ENCODE peak calls at places on chromosomes 4 and X, in four cellular contexts. J, A, S and B are unnamed samples. For H3K4me1 and H3K27me3, the result is how much of the 10 kb centered on the place peaks cover.

GRCh38 chr4:78477276-78477675 is 74.3 kb upstream of the ANXA3 start:
- DNase-seq in J (no peak), A (peak), S (no peak), B (no peak)

GRCh38 chrX:16077811-16078210 is 45.6 kb upstream of the GRPR start:
- DNase-seq in J (no peak), A (no peak), S (no peak), B (no peak)

GRCh38 chr4:8303485-8304281 is 34.1 kb downstream of the HTRA3 start:
- DNase-seq in J (peak), A (peak), S (peak), B (peak)

GRCh38 chr4:7434766-7435150 is at the start of gene PSAPL1:
- DNase-seq in J (peak), A (peak), S (no peak), B (no peak)

GRCh38 chr4:181670506-181670905 is 572.7 kb upstream of the TENM3 start:
- DNase-seq in J (no peak), A (no peak), S (no peak), B (no peak)

GRCh38 chr4:36235306-36235705 is 9.0 kb downstream of the ARAP2 start:
- DNase-seq in J (no peak), A (no peak), S (no peak), B (no peak)

GRCh38 chrX:29145316-29145715 is 558.1 kb downstream of the IL1RAPL1 start:
- DNase-seq in J (no peak), A (peak), S (no peak), B (no peak)

GRCh38 chr4:108210989-108211725 is 42.4 kb upstream of the LEF1 start:
- DNase-seq in J (no peak), A (no peak), S (no peak), B (no peak)

GRCh38 chrX:97057349-97057909 is 173.7 kb downstream of the RPA4 start:
- DNase-seq in J (no peak), A (no peak), S (no peak), B (no peak)

GRCh38 chr4:62070291-62070852 is 870.2 kb downstream of the ADGRL3 start:
- DNase-seq in J (no peak), A (no peak), S (no peak), B (no peak)

GRCh38 chr4:48017108-48017527 is 546 bp downstream of the NIPAL1 start:
- DNase-seq in J (peak), A (peak), S (peak), B (no peak)

GRCh38 chr4:102500371-102501175 is 586 bp upstream of the NFKB1 start:
- DNase-seq in J (peak), A (peak), S (peak), B (peak)

GRCh38 chrX:75784689-75785491 is at the start of gene MAGEE2:
- DNase-seq in J (peak), A (no peak), S (no peak), B (no peak)

GRCh38 chr4:163166041-163166579 is 580 bp downstream of the NAF1 start:
- DNase-seq in J (peak), A (peak), S (peak), B (peak)

GRCh38 chr4:175772170-175772685 is 39.8 kb downstream of the GPM6A start:
- DNase-seq in J (no peak), A (no peak), S (no peak), B (no peak)

GRCh38 chr4:53365121-53365485 is 758 bp downstream of the SCFD2 start:
- DNase-seq in J (no peak), A (no peak), S (no peak), B (no peak)

GRCh38 chrX:102746134-102746584 is 25.6 kb downstream of the GPRASP3 start:
- DNase-seq in J (peak), A (peak), S (peak), B (no peak)

GRCh38 chr4:152690706-152691651 is 11.2 kb upstream of the TMEM154 start:
- DNase-seq in J (no peak), A (no peak), S (no peak), B (no peak)

GRCh38 chrX:18534949-18535348 is 109.5 kb downstream of the CDKL5 start:
- DNase-seq in J (no peak), A (no peak), S (no peak), B (no peak)

GRCh38 chrX:99887918-99888317 is 522.2 kb downstream of the PCDH19 start:
- DNase-seq in J (no peak), A (no peak), S (no peak), B (no peak)

GRCh38 chrX:1397441-1397840 is 5.5 kb upstream of the SLC25A6 start:
- DNase-seq in J (no peak), A (no peak), S (peak), B (no peak)

GRCh38 chrX:26649534-26649933 is 433.6 kb downstream of the MAGEB5 start:
- DNase-seq in J (peak), A (peak), S (no peak), B (peak)

GRCh38 chr4:87839309-87839946 is 6.7 kb downstream of the MEPE start:
- DNase-seq in J (peak), A (peak), S (no peak), B (no peak)

GRCh38 chr4:188246488-188246887 is 107.2 kb downstream of the TRIML1 start:
- DNase-seq in J (no peak), A (peak), S (no peak), B (no peak)

GRCh38 chr4:11416767-11417113 is 12.0 kb downstream of the HS3ST1 start:
- DNase-seq in J (no peak), A (no peak), S (no peak), B (no peak)

GRCh38 chr4:41507292-41507933 is 30.5 kb upstream of the LIMCH1 start:
- DNase-seq in J (no peak), A (no peak), S (no peak), B (peak)

GRCh38 chr4:95158045-95158444 is 390.7 kb downstream of the UNC5C start:
- DNase-seq in J (no peak), A (no peak), S (no peak), B (no peak)

GRCh38 chr4:182736207-182736606 is 181.0 kb downstream of the DCTD start:
- DNase-seq in J (no peak), A (no peak), S (no peak), B (no peak)

GRCh38 chr4:70670332-70671014 is 4.2 kb upstream of the JCHAIN start:
- DNase-seq in J (no peak), A (peak), S (no peak), B (no peak)

GRCh38 chrX:77814210-77814609 is 28.2 kb upstream of the ATRX start:
- DNase-seq in J (no peak), A (no peak), S (no peak), B (no peak)

GRCh38 chr4:56701644-56702043 is 20.5 kb upstream of the HOPX start:
- DNase-seq in J (no peak), A (no peak), S (no peak), B (no peak)

GRCh38 chr4:56705870-56706400 is 24.8 kb upstream of the HOPX start:
- DNase-seq in J (no peak), A (no peak), S (no peak), B (no peak)

GRCh38 chr4:56701156-56701471 is 20.0 kb upstream of the HOPX start:
- DNase-seq in J (no peak), A (no peak), S (no peak), B (no peak)

GRCh38 chr4:56705373-56705772 is 24.3 kb upstream of the HOPX start:
- DNase-seq in J (no peak), A (no peak), S (no peak), B (no peak)

GRCh38 chr4:56704074-56704473 is 23.0 kb upstream of the HOPX start:
- DNase-seq in J (no peak), A (no peak), S (no peak), B (no peak)
- H3K27ac ChIP-seq in J (no peak), A (no peak), S (no peak), B (no peak)

GRCh38 chr4:112519689-112520597 is 4.0 kb upstream of the NEUROG2 start:
- DNase-seq in J (no peak), A (no peak), S (no peak), B (no peak)
- H3K4me1 ChIP-seq in J (under half), A (under half), S (under half), B (under half)

DNA sequence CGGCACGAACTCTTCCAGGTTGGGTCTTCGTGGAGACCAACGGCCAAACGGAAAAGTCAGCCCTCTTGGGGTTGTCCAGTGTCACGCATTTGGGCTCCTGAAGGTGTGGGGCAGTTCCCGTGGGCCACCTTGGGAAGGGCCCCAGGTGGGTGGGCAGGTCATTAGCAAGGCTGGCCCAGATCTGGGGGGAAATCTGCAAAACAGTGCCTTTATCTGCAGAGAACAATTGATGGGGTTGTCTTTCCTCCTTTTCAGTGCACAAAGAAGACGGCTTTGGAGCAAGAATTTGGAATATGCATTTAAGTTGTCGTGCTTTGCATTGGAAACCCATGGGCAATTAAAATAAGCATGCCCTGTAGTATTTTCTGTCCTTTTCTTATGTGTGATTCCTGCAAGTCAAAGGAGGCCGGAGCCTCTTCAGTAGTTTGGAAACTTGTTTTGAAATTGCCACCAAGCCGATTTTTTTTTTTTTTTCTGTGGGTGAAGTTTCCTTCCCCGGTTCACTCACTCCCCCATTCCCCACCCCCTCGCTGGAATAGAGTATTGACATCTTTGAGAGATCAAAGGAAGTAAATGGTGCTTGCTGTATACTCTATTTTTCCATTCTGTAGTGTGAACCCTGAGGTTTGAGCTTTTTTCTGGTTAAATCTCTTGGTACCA is 9.8 kb downstream of the ZIC3 start:
- DNase-seq in J (no peak), A (no peak), S (no peak), B (no peak)
- H3K27me3 ChIP-seq in J (half or more), A (under half), S (under half), B (under half)

GRCh38 chrX:50115973-50116372 is 84.8 kb downstream of the AKAP4 start:
- DNase-seq in J (no peak), A (no peak), S (no peak), B (no peak)

GRCh38 chrX:50107470-50107869 is 93.3 kb downstream of the AKAP4 start:
- DNase-seq in J (no peak), A (no peak), S (no peak), B (no peak)

GRCh38 chrX:50114113-50114512 is 86.7 kb downstream of the AKAP4 start:
- DNase-seq in J (no peak), A (no peak), S (no peak), B (no peak)

GRCh38 chrX:50108264-50108663 is 92.5 kb downstream of the AKAP4 start:
- DNase-seq in J (no peak), A (no peak), S (no peak), B (no peak)

GRCh38 chrX:50111762-50112161 is 89.0 kb downstream of the AKAP4 start:
- DNase-seq in J (peak), A (no peak), S (no peak), B (no peak)
- H3K27ac ChIP-seq in J (no peak), A (no peak), S (no peak), B (no peak)

DNA sequence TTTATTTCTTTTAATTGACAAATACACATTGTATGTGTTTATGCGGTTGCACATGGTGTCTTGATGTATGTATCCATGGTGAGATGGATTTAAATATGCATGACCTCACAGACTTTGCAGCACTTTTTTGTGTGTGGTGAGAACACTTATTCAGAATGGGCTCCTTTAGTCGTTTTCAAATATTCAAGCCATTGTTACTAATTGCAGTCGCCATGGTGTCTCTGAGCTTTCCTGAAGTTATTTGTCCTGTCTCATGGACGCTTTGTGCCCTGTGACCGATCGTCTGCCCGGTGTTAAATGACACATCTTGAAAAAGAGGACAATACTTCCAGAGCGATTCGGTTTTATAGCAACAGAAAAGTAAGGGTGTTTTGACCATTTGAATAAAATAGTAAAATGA is 14.4 kb downstream of the CD99 start:
- DNase-seq in J (no peak), A (no peak), S (no peak), B (no peak)
- H3K4me1 ChIP-seq in J (under half), A (under half), S (under half), B (under half)

DNA sequence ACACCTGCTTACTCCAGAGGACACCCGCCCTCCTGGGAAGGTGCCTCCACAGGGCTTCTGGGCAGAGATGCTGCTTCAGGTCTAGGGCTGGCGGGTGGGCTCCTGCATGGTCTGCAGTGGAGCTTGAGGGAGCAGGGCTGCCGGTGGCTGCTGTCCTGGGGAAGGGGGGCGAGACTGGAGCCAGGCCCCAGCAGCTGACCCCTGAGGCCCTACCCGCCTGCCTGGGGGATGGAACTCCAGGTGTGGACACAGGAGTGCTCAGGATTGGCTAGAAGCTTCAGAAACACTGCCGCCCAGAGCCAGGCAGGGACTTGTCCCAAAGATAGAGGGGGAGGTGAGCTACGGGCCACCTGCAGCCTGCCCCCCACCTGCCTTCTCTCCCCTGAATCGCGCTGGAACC is 33.0 kb upstream of the ADRA2C start:
- DNase-seq in J (no peak), A (no peak), S (no peak), B (no peak)
- H3K27me3 ChIP-seq in J (under half), A (under half), S (under half), B (under half)